ENCODE peak calls at places on chromosome 6, in ten cellular contexts. One of them, this sample, is unnamed.
A peak's percentile ranks its signal among the peaks of the same experiment; 100 is the strongest.

GRCh38 chr6:121925024-121925423 is 474.4 kb upstream of the HSF2 start:
- DNase-seq in naive B cell: no peak
- DNase-seq in endothelial cell of umbilical vein: no peak
- DNase-seq in H54: no peak
- DNase-seq in NCI-H2171 treated with DMSO at 0.1 percent for 48 hours: no peak
- DNase-seq in T-helper 2 cell: peak; percentile 4
- DNase-seq in stomach: no peak
- DNase-seq in fibroblast of mammary gland: no peak
- DNase-seq in GM04504: no peak
- DNase-seq in NB4: no peak
- DNase-seq in this sample: no peak

GRCh38 chr6:4291453-4292403 is 156.4 kb upstream of the ECI2 start:
- DNase-seq in naive B cell: no peak
- DNase-seq in endothelial cell of umbilical vein: peak; percentile 89
- DNase-seq in H54: no peak
- DNase-seq in NCI-H2171 treated with DMSO at 0.1 percent for 48 hours: no peak
- DNase-seq in T-helper 2 cell: no peak
- DNase-seq in stomach: no peak
- DNase-seq in fibroblast of mammary gland: peak; percentile 54
- DNase-seq in GM04504: no peak
- DNase-seq in NB4: no peak
- DNase-seq in this sample: peak; percentile 71

GRCh38 chr6:38495922-38496635 is 143.7 kb downstream of the BTBD9 start:
- DNase-seq in naive B cell: no peak
- DNase-seq in endothelial cell of umbilical vein: peak; percentile 41
- DNase-seq in H54: no peak
- DNase-seq in NCI-H2171 treated with DMSO at 0.1 percent for 48 hours: no peak
- DNase-seq in T-helper 2 cell: no peak
- DNase-seq in stomach: no peak
- DNase-seq in fibroblast of mammary gland: no peak
- DNase-seq in GM04504: no peak
- DNase-seq in NB4: no peak
- DNase-seq in this sample: peak; percentile 30

GRCh38 chr6:117237561-117237960 is 27.8 kb upstream of the VGLL2 start:
- DNase-seq in naive B cell: no peak
- DNase-seq in endothelial cell of umbilical vein: no peak
- DNase-seq in H54: no peak
- DNase-seq in NCI-H2171 treated with DMSO at 0.1 percent for 48 hours: no peak
- DNase-seq in T-helper 2 cell: no peak
- DNase-seq in stomach: no peak
- DNase-seq in fibroblast of mammary gland: peak; percentile 59
- DNase-seq in GM04504: no peak
- DNase-seq in NB4: peak; percentile 23
- DNase-seq in this sample: peak; percentile 30

GRCh38 chr6:159299566-159299965 is 130.4 kb downstream of the FNDC1 start:
- DNase-seq in naive B cell: no peak
- DNase-seq in endothelial cell of umbilical vein: no peak
- DNase-seq in H54: no peak
- DNase-seq in NCI-H2171 treated with DMSO at 0.1 percent for 48 hours: no peak
- DNase-seq in T-helper 2 cell: no peak
- DNase-seq in stomach: no peak
- DNase-seq in fibroblast of mammary gland: no peak
- DNase-seq in GM04504: no peak
- DNase-seq in NB4: no peak
- DNase-seq in this sample: no peak

GRCh38 chr6:2426561-2427340 is 181.3 kb upstream of the GMDS start:
- DNase-seq in naive B cell: no peak
- DNase-seq in endothelial cell of umbilical vein: no peak
- DNase-seq in H54: no peak
- DNase-seq in NCI-H2171 treated with DMSO at 0.1 percent for 48 hours: no peak
- DNase-seq in T-helper 2 cell: no peak
- DNase-seq in stomach: no peak
- DNase-seq in fibroblast of mammary gland: peak; percentile 22
- DNase-seq in GM04504: peak; percentile 26
- DNase-seq in NB4: no peak
- DNase-seq in this sample: peak; percentile 64

GRCh38 chr6:139230421-139230840 is 61.4 kb downstream of the TXLNB start:
- DNase-seq in naive B cell: no peak
- DNase-seq in endothelial cell of umbilical vein: no peak
- DNase-seq in H54: no peak
- DNase-seq in NCI-H2171 treated with DMSO at 0.1 percent for 48 hours: peak; percentile 83
- DNase-seq in T-helper 2 cell: peak; percentile 43
- DNase-seq in stomach: no peak
- DNase-seq in fibroblast of mammary gland: peak; percentile 55
- DNase-seq in GM04504: no peak
- DNase-seq in NB4: peak; percentile 52
- DNase-seq in this sample: peak; percentile 59

GRCh38 chr6:100412872-100413271 is 51.8 kb downstream of the SIM1 start:
- DNase-seq in naive B cell: no peak
- DNase-seq in endothelial cell of umbilical vein: no peak
- DNase-seq in H54: no peak
- DNase-seq in NCI-H2171 treated with DMSO at 0.1 percent for 48 hours: no peak
- DNase-seq in T-helper 2 cell: no peak
- DNase-seq in stomach: no peak
- DNase-seq in fibroblast of mammary gland: no peak
- DNase-seq in GM04504: no peak
- DNase-seq in NB4: no peak
- DNase-seq in this sample: no peak

GRCh38 chr6:27866370-27867050 is 45.7 kb downstream of the OR2B2 start:
- DNase-seq in naive B cell: peak; percentile 67
- DNase-seq in endothelial cell of umbilical vein: peak; percentile 82
- DNase-seq in H54: no peak
- DNase-seq in NCI-H2171 treated with DMSO at 0.1 percent for 48 hours: no peak
- DNase-seq in T-helper 2 cell: peak; percentile 91
- DNase-seq in stomach: no peak
- DNase-seq in fibroblast of mammary gland: peak; percentile 84
- DNase-seq in GM04504: no peak
- DNase-seq in NB4: peak; percentile 92
- DNase-seq in this sample: peak; percentile 74

GRCh38 chr6:111925296-111925695 is 52.0 kb upstream of the FYN start:
- DNase-seq in naive B cell: no peak
- DNase-seq in endothelial cell of umbilical vein: peak; percentile 59
- DNase-seq in H54: peak; percentile 13
- DNase-seq in NCI-H2171 treated with DMSO at 0.1 percent for 48 hours: no peak
- DNase-seq in T-helper 2 cell: no peak
- DNase-seq in stomach: no peak
- DNase-seq in fibroblast of mammary gland: peak; percentile 76
- DNase-seq in GM04504: peak; percentile 41
- DNase-seq in NB4: peak; percentile 75
- DNase-seq in this sample: peak; percentile 89

GRCh38 chr6:34451192-34451591 is 14.7 kb upstream of the PACSIN1 start:
- DNase-seq in naive B cell: no peak
- DNase-seq in endothelial cell of umbilical vein: no peak
- DNase-seq in H54: no peak
- DNase-seq in NCI-H2171 treated with DMSO at 0.1 percent for 48 hours: no peak
- DNase-seq in T-helper 2 cell: no peak
- DNase-seq in stomach: no peak
- DNase-seq in fibroblast of mammary gland: no peak
- DNase-seq in GM04504: no peak
- DNase-seq in NB4: no peak
- DNase-seq in this sample: no peak

GRCh38 chr6:87736809-87737540 is 34.9 kb upstream of the AKIRIN2 start:
- DNase-seq in naive B cell: no peak
- DNase-seq in endothelial cell of umbilical vein: no peak
- DNase-seq in H54: no peak
- DNase-seq in NCI-H2171 treated with DMSO at 0.1 percent for 48 hours: no peak
- DNase-seq in T-helper 2 cell: peak; percentile 87
- DNase-seq in stomach: no peak
- DNase-seq in fibroblast of mammary gland: no peak
- DNase-seq in GM04504: no peak
- DNase-seq in NB4: no peak
- DNase-seq in this sample: no peak